ENCODE peak calls at places on chromosomes 11 and 22, in nine cellular contexts. One of them, this sample, is unnamed.

GRCh38 chr11:19988598-19988997 is 171.7 kb downstream of the DBX1 start:
- DNase-seq in hippocampal formation: peak
- DNase-seq in type B pancreatic cell: no peak
- DNase-seq in NCI-H1417: no peak
- DNase-seq in posterior vena cava: no peak
- DNase-seq in GM03348: peak
- DNase-seq in T1000: no peak
- DNase-seq in AG09319: peak
- DNase-seq in left ventricle myocardium superior: peak
- DNase-seq in this sample: no peak

GRCh38 chr11:65833297-65834030 is at the start of gene SNX32:
- DNase-seq in hippocampal formation: peak
- DNase-seq in type B pancreatic cell: peak
- DNase-seq in NCI-H1417: peak
- DNase-seq in posterior vena cava: peak
- DNase-seq in GM03348: peak
- DNase-seq in T1000: peak
- DNase-seq in AG09319: peak
- DNase-seq in left ventricle myocardium superior: peak
- DNase-seq in this sample: peak

GRCh38 chr11:12543596-12544415 is 130.4 kb upstream of the TEAD1 start:
- DNase-seq in hippocampal formation: no peak
- DNase-seq in type B pancreatic cell: no peak
- DNase-seq in NCI-H1417: no peak
- DNase-seq in posterior vena cava: no peak
- DNase-seq in GM03348: no peak
- DNase-seq in T1000: no peak
- DNase-seq in AG09319: no peak
- DNase-seq in left ventricle myocardium superior: no peak
- DNase-seq in this sample: no peak

GRCh38 chr22:43128928-43129424 is 14.2 kb downstream of the MCAT start:
- DNase-seq in hippocampal formation: no peak
- DNase-seq in type B pancreatic cell: no peak
- DNase-seq in NCI-H1417: peak
- DNase-seq in posterior vena cava: no peak
- DNase-seq in GM03348: no peak
- DNase-seq in T1000: no peak
- DNase-seq in AG09319: no peak
- DNase-seq in left ventricle myocardium superior: no peak
- DNase-seq in this sample: no peak

GRCh38 chr11:104943561-104943960 is 24.8 kb downstream of the CASP4 start:
- DNase-seq in hippocampal formation: no peak
- DNase-seq in type B pancreatic cell: no peak
- DNase-seq in NCI-H1417: peak
- DNase-seq in posterior vena cava: no peak
- DNase-seq in GM03348: no peak
- DNase-seq in T1000: no peak
- DNase-seq in AG09319: no peak
- DNase-seq in left ventricle myocardium superior: no peak
- DNase-seq in this sample: no peak

GRCh38 chr11:72951815-72952340 is 137.7 kb downstream of the ATG16L2 start:
- DNase-seq in hippocampal formation: no peak
- DNase-seq in type B pancreatic cell: no peak
- DNase-seq in NCI-H1417: no peak
- DNase-seq in posterior vena cava: no peak
- DNase-seq in GM03348: no peak
- DNase-seq in T1000: no peak
- DNase-seq in AG09319: no peak
- DNase-seq in left ventricle myocardium superior: no peak
- DNase-seq in this sample: no peak

GRCh38 chr22:31122532-31123291 is at the start of gene INPP5J:
- DNase-seq in hippocampal formation: no peak
- DNase-seq in type B pancreatic cell: no peak
- DNase-seq in NCI-H1417: peak
- DNase-seq in posterior vena cava: peak
- DNase-seq in GM03348: peak
- DNase-seq in T1000: peak
- DNase-seq in AG09319: no peak
- DNase-seq in left ventricle myocardium superior: peak
- DNase-seq in this sample: no peak

GRCh38 chr22:37633082-37633692 is 6.3 kb upstream of the SH3BP1 start:
- DNase-seq in hippocampal formation: no peak
- DNase-seq in type B pancreatic cell: no peak
- DNase-seq in NCI-H1417: no peak
- DNase-seq in posterior vena cava: no peak
- DNase-seq in GM03348: no peak
- DNase-seq in T1000: no peak
- DNase-seq in AG09319: no peak
- DNase-seq in left ventricle myocardium superior: no peak
- DNase-seq in this sample: no peak

GRCh38 chr22:35154937-35155387 is 89.0 kb downstream of the ISX start:
- DNase-seq in hippocampal formation: no peak
- DNase-seq in type B pancreatic cell: peak
- DNase-seq in NCI-H1417: peak
- DNase-seq in posterior vena cava: peak
- DNase-seq in GM03348: peak
- DNase-seq in T1000: peak
- DNase-seq in AG09319: peak
- DNase-seq in left ventricle myocardium superior: peak
- DNase-seq in this sample: no peak

GRCh38 chr11:50098186-50098725 is 65.6 kb downstream of the OR4C45 start:
- DNase-seq in hippocampal formation: no peak
- DNase-seq in type B pancreatic cell: no peak
- DNase-seq in NCI-H1417: no peak
- DNase-seq in posterior vena cava: no peak
- DNase-seq in GM03348: no peak
- DNase-seq in T1000: no peak
- DNase-seq in AG09319: no peak
- DNase-seq in left ventricle myocardium superior: no peak
- DNase-seq in this sample: no peak

GRCh38 chr11:57888385-57888784 is 126.8 kb downstream of the CTNND1 start:
- DNase-seq in hippocampal formation: no peak
- DNase-seq in type B pancreatic cell: no peak
- DNase-seq in NCI-H1417: no peak
- DNase-seq in posterior vena cava: no peak
- DNase-seq in GM03348: no peak
- DNase-seq in T1000: no peak
- DNase-seq in AG09319: no peak
- DNase-seq in left ventricle myocardium superior: no peak
- DNase-seq in this sample: peak

GRCh38 chr11:15569626-15570025 is 454.9 kb downstream of the INSC start:
- DNase-seq in hippocampal formation: no peak
- DNase-seq in type B pancreatic cell: no peak
- DNase-seq in NCI-H1417: no peak
- DNase-seq in posterior vena cava: no peak
- DNase-seq in GM03348: no peak
- DNase-seq in T1000: no peak
- DNase-seq in AG09319: no peak
- DNase-seq in left ventricle myocardium superior: no peak
- DNase-seq in this sample: no peak

This sample was measured in vagina.